ENCODE peak calls at places on chromosomes 6 and 20, in seven cellular contexts. S, Y, B, G, O, X and N are unnamed samples.

GRCh38 chr6:53795254-53795701 is 473 bp downstream of the LRRC1 start:
- DNase-seq in S (no peak), Y (no peak), B (no peak), G (no peak), O (no peak), X (no peak), N (no peak)

GRCh38 chr6:121748376-121748775 is 312.9 kb downstream of the GJA1 start:
- DNase-seq in S (no peak), Y (peak; percentile 64), B (no peak), G (no peak), O (peak; percentile 11), X (no peak), N (no peak)

GRCh38 chr6:76481101-76481500 is 408.6 kb upstream of the IMPG1 start:
- DNase-seq in S (no peak), Y (no peak), B (no peak), G (no peak), O (peak; percentile 72), X (no peak), N (no peak)

GRCh38 chr20:7859371-7859802 is 80.9 kb downstream of the HAO1 start:
- DNase-seq in S (no peak), Y (peak; percentile 70), B (no peak), G (no peak), O (peak; percentile 45), X (no peak), N (no peak)

GRCh38 chr20:37265152-37265551 is 3.5 kb upstream of the GHRH start:
- DNase-seq in S (no peak), Y (no peak), B (no peak), G (no peak), O (no peak), X (no peak), N (no peak)

GRCh38 chr6:53112871-53113270 is 35.8 kb downstream of the GCM1 start:
- DNase-seq in S (no peak), Y (no peak), B (no peak), G (no peak), O (no peak), X (no peak), N (no peak)

GRCh38 chr20:59645761-59646171 is 41.4 kb downstream of the PHACTR3 start:
- DNase-seq in S (no peak), Y (no peak), B (no peak), G (no peak), O (no peak), X (no peak), N (no peak)

GRCh38 chr6:130697661-130698535 is 129.3 kb upstream of the SMLR1 start:
- DNase-seq in S (no peak), Y (peak; percentile 66), B (no peak), G (peak; percentile 39), O (peak; percentile 61), X (no peak), N (peak; percentile 59)

GRCh38 chr6:113763311-113763766 is 93.8 kb upstream of the MARCKS start:
- DNase-seq in S (no peak), Y (peak; percentile 7), B (no peak), G (no peak), O (no peak), X (no peak), N (no peak)

GRCh38 chr20:53130819-53131218 is 158.7 kb downstream of the TSHZ2 start:
- DNase-seq in S (no peak), Y (no peak), B (no peak), G (no peak), O (no peak), X (no peak), N (no peak)

GRCh38 chr6:116512155-116512559 is 718 bp downstream of the CALHM5 start:
- DNase-seq in S (no peak), Y (no peak), B (no peak), G (no peak), O (no peak), X (no peak), N (no peak)

GRCh38 chr20:63328716-63329275 is 32.4 kb downstream of the CHRNA4 start:
- DNase-seq in S (peak; percentile 3), Y (no peak), B (no peak), G (no peak), O (no peak), X (no peak), N (no peak)

GRCh38 chr6:8400663-8401062 is 34.7 kb downstream of the SLC35B3 start:
- DNase-seq in S (no peak), Y (no peak), B (no peak), G (no peak), O (no peak), X (no peak), N (no peak)

GRCh38 chr6:111147440-111147839 is 60.1 kb downstream of the SLC16A10 start:
- DNase-seq in S (no peak), Y (no peak), B (no peak), G (no peak), O (no peak), X (no peak), N (no peak)

GRCh38 chr6:11609324-11610071 is 71.9 kb downstream of the TMEM170B start:
- DNase-seq in S (peak; percentile 37), Y (peak; percentile 85), B (no peak), G (no peak), O (peak; percentile 47), X (peak; percentile 52), N (no peak)

GRCh38 chr6:161233986-161234620 is 39.8 kb downstream of the AGPAT4 start:
- DNase-seq in S (peak; percentile 77), Y (peak; percentile 94), B (no peak), G (no peak), O (no peak), X (peak; percentile 80), N (no peak)

GRCh38 chr6:47780510-47781356 is 1.1 kb upstream of the OPN5 start:
- DNase-seq in S (no peak), Y (peak; percentile 73), B (no peak), G (no peak), O (peak; percentile 66), X (no peak), N (peak; percentile 32)
- TF ChIP-seq CTCF in S (peak; percentile 66), Y (peak; percentile 76), B (peak; percentile 92), G (peak; percentile 74), O (peak; percentile 73), X (peak; percentile 74), N (no peak)

GRCh38 chr20:57386762-57387161 is 4.4 kb upstream of the RBM38 start:
- DNase-seq in S (no peak), Y (no peak), B (peak; percentile 69), G (no peak), O (no peak), X (peak; percentile 18), N (no peak)

GRCh38 chr20:57385940-57386339 is 5.3 kb upstream of the RBM38 start:
- DNase-seq in S (no peak), Y (no peak), B (peak; percentile 77), G (no peak), O (no peak), X (no peak), N (no peak)

GRCh38 chr20:57383447-57384347 is 7.5 kb upstream of the RBM38 start:
- DNase-seq in S (no peak), Y (no peak), B (peak; percentile 60), G (no peak), O (peak; percentile 28), X (no peak), N (no peak)

GRCh38 chr20:57384486-57384885 is 6.7 kb upstream of the RBM38 start:
- DNase-seq in S (no peak), Y (no peak), B (peak; percentile 77), G (no peak), O (no peak), X (no peak), N (no peak)

DNA sequence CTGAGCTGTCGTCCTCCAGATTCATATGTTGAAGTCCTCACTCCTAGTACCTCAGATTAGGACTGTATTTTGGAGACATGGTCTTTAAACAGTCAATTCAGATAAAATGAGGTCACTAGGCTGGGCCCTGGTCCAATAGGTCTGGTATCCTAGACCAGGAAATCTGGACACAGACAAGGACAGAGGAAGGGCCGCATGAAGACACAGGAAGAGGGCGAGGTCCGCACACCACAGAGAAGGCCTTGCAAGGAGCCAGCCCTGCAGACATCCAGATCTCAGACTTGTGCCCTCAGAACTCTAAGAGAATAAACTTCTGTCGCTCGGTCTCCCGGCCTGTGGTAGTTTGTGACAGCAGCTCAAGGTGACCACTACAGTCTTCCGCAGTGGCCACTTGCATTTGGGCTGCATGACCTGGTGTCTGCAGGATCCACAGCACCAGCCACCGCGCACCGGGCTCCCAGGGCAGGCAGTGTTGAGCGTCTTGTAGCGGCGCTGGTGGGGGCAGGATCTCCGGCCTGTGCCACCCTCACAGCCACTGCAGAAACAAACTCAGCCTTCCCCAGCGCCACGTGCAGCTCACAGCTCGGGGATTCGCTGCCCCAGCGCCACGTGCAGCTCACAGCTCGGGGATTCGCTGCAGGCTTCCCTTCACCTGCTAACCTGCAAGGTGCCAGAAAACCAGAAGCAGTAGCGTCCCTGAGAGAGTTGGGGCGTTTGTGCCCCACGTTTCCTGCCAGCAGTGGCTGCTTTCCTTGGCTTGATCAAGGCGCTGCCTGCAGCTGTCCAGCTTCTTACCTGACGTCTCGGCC is 6.0 kb upstream of the RBM38 start:
- DNase-seq in S (no peak), Y (no peak), B (peak; percentile 76), G (no peak), O (no peak), X (peak; percentile 51), N (no peak)
- H3K27ac ChIP-seq in S (no peak overlapping the region), Y (no peak overlapping the region), B (no peak overlapping the region), G (no peak overlapping the region), O (no peak overlapping the region), X (peak overlapping the region; percentile 34), N (no peak overlapping the region)

GRCh38 chr6:35343092-35343834 is 905 bp downstream of the PPARD start:
- DNase-seq in S (peak; percentile 45), Y (peak; percentile 32), B (no peak), G (peak; percentile 43), O (no peak), X (peak; percentile 66), N (no peak)

GRCh38 chr6:35343835-35344550 is 1.6 kb downstream of the PPARD start:
- DNase-seq in S (no peak), Y (no peak), B (no peak), G (no peak), O (no peak), X (no peak), N (no peak)

GRCh38 chr6:35341557-35341956 is 801 bp upstream of the PPARD start:
- DNase-seq in S (no peak), Y (no peak), B (no peak), G (no peak), O (no peak), X (no peak), N (no peak)

DNA sequence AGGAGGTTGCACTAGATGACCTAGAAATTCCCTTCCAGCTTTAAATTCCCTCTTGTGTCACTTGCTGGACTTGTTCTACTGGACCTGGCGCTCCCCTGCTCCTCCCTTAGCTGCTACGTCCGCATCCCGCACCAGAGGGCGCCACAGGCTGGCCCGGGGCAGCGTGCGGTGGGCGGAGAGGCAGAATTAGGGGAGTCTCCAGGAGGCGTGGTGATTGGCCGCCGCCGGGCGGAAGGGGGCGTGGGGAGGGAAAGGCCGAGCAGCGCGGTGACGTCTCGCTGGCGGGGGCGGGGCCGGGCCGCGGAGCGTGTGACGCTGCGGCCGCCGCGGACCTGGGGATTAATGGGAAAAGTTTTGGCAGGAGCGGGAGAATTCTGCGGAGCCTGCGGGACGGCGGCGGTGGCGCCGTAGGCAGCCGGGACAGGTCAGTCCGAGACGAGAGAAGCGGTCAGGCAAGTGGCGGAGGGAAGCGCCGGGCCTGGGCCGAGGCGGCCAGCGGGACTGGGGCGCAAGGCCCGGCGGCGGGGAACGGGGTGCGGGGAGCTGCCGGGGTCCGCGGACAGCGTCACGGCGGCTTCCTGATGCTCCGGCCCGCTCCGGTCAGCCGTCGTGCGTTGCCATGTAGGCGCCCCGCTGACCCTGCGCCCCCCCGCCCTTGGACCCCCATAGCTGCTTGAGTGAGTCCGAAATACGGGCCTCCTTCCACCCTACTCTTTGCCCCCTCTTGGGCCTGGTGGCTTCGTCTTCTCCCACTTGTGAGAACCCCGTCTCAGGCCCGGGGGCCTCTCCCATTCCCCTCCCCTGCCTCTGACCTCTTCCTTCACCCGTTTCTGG is at the start of gene PPARD:
- DNase-seq in S (peak; percentile 99), Y (peak; percentile 92), B (peak; percentile 94), G (peak; percentile 98), O (peak; percentile 99), X (peak; percentile 98), N (peak; percentile 98)
- TF ChIP-seq CTCF in S (peak; percentile 99), Y (peak; percentile 99), B (peak; percentile 98), G (peak; percentile 100), O (peak; percentile 99), X (peak; percentile 99), N (peak; percentile 90)

GRCh38 chr6:14731638-14732037 is 514.2 kb upstream of the JARID2 start:
- DNase-seq in S (no peak), Y (no peak), B (no peak), G (no peak), O (no peak), X (no peak), N (peak; percentile 36)
- H3K27ac ChIP-seq in S (no peak overlapping the region), Y (no peak overlapping the region), B (peak overlapping the region; percentile 99), G (peak overlapping the region; percentile 28), O (no peak overlapping the region), X (no peak overlapping the region), N (no peak overlapping the region)